ENCODE peak calls at places on chromosomes 4 and X, in nine cellular contexts. H, V, S, T, J, D, R, M and Y are unnamed samples.

GRCh38 chr4:107654694-107655093 is 65.3 kb downstream of the PAPSS1 start:
- DNase-seq in H (no peak), V (peak; percentile 46), S (no peak), T (no peak), J (no peak), D (no peak), R (no peak), M (no peak), Y (no peak)

GRCh38 chrX:9285342-9285771 is 179.5 kb upstream of the TBL1X start:
- DNase-seq in H (no peak), V (no peak), S (no peak), T (no peak), J (no peak), D (no peak), R (no peak), M (no peak), Y (peak; percentile 1)

GRCh38 chr4:52377563-52377962 is 281.5 kb downstream of the USP46 start:
- DNase-seq in H (no peak), V (no peak), S (no peak), T (no peak), J (no peak), D (no peak), R (no peak), M (no peak), Y (no peak)

GRCh38 chr4:47729086-47729763 is 108.6 kb downstream of the CORIN start:
- DNase-seq in H (no peak), V (no peak), S (no peak), T (no peak), J (no peak), D (no peak), R (no peak), M (no peak), Y (no peak)

GRCh38 chr4:98804403-98804802 is 124.5 kb downstream of the EIF4E start:
- DNase-seq in H (no peak), V (no peak), S (no peak), T (no peak), J (no peak), D (no peak), R (no peak), M (no peak), Y (no peak)

GRCh38 chr4:88033309-88033708 is 25.9 kb downstream of the PKD2 start:
- DNase-seq in H (peak; percentile 54), V (peak; percentile 72), S (peak; percentile 52), T (no peak), J (peak; percentile 60), D (no peak), R (peak; percentile 54), M (peak; percentile 61), Y (peak; percentile 19)

GRCh38 chr4:89681219-89681618 is 155.7 kb downstream of the SNCA start:
- DNase-seq in H (no peak), V (peak; percentile 1), S (no peak), T (no peak), J (no peak), D (no peak), R (no peak), M (no peak), Y (no peak)

GRCh38 chr4:8332891-8333331 is 63.4 kb downstream of the HTRA3 start:
- DNase-seq in H (no peak), V (no peak), S (no peak), T (no peak), J (no peak), D (peak; percentile 23), R (no peak), M (no peak), Y (no peak)

GRCh38 chrX:68947882-68948605 is 119.2 kb downstream of the EFNB1 start:
- DNase-seq in H (no peak), V (no peak), S (no peak), T (no peak), J (peak; percentile 13), D (no peak), R (peak; percentile 76), M (no peak), Y (no peak)

GRCh38 chrX:105910563-105911105 is 88.3 kb downstream of the NRK start:
- DNase-seq in H (no peak), V (no peak), S (no peak), T (no peak), J (no peak), D (no peak), R (no peak), M (no peak), Y (no peak)

GRCh38 chr4:179871726-179872125 is 2371.5 kb upstream of the TENM3 start:
- DNase-seq in H (no peak), V (no peak), S (no peak), T (no peak), J (no peak), D (no peak), R (no peak), M (no peak), Y (no peak)

GRCh38 chr4:158371158-158371557 is 150.5 kb upstream of the RXFP1 start:
- DNase-seq in H (no peak), V (no peak), S (no peak), T (no peak), J (no peak), D (no peak), R (no peak), M (no peak), Y (no peak)

GRCh38 chrX:96688789-96689188 is 4.1 kb downstream of the DIAPH2 start:
- DNase-seq in H (no peak), V (no peak), S (no peak), T (no peak), J (no peak), D (no peak), R (no peak), M (no peak), Y (no peak)
- H3K4me3 ChIP-seq in H (no peak overlapping the region), V (no peak overlapping the region), S (no peak overlapping the region), T (no peak overlapping the region), J (no peak overlapping the region), D (no peak overlapping the region), R (no peak overlapping the region), M (no peak overlapping the region), Y (no peak overlapping the region)

GRCh38 chrX:71603618-71604017 is 14.7 kb downstream of the CXCR3 start:
- DNase-seq in H (no peak), V (no peak), S (no peak), T (no peak), J (no peak), D (no peak), R (no peak), M (no peak), Y (no peak)

GRCh38 chrX:71604141-71604540 is 14.2 kb downstream of the CXCR3 start:
- DNase-seq in H (no peak), V (no peak), S (no peak), T (no peak), J (no peak), D (no peak), R (no peak), M (no peak), Y (no peak)

GRCh38 chrX:71606536-71607216 is 11.6 kb downstream of the CXCR3 start:
- DNase-seq in H (no peak), V (no peak), S (no peak), T (no peak), J (no peak), D (no peak), R (no peak), M (no peak), Y (no peak)

GRCh38 chrX:71607488-71607887 is 10.8 kb downstream of the CXCR3 start:
- DNase-seq in H (no peak), V (no peak), S (no peak), T (no peak), J (no peak), D (no peak), R (no peak), M (no peak), Y (no peak)

DNA sequence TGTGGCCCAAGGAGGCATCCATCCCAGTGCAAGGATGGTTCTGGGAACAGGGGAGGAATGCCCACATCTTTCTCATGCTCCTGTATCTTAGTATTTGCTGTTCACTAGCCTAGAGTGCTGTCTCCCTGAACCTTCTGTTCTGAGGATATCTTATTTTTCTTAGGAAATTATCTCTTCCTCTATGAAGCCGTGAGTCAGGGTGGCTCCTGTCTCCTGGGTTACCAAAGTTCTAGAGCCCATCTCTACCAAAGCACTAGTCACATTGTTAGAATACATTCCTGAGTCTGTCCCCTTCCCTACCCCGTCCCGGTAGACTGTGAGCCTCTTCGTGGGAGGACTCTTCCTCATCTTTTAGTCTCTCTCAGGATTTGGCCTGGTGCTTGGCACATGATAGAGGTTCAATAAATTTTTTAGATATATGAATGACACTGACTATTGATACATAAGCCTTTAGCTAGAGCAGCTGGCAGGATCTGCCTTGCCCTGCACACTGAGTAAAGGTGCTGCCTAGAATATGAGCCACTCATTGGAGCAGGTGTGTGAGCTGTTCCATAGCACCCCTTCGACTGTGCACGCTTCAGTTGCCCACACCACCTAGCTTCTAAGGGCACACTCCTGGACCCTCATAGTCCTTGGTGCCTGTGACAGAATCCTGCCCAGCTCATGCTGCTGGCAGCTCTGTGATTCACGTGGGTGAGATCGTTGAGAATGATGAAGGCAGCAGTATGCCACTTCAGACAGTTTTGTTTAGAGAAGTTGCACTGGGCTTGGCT is 13.3 kb downstream of the CXCR3 start:
- DNase-seq in H (no peak), V (no peak), S (no peak), T (no peak), J (no peak), D (no peak), R (no peak), M (no peak), Y (no peak)
- H3K36me3 ChIP-seq in H (no peaks in the 10 kb centered on the region), V (peaks cover 4% of the 10 kb centered on the region), S (peaks cover 19% of the 10 kb centered on the region), T (peaks cover 17% of the 10 kb centered on the region), J (no peaks in the 10 kb centered on the region), D (peaks cover 4% of the 10 kb centered on the region), R (peaks cover 27% of the 10 kb centered on the region), M (peaks cover 2% of the 10 kb centered on the region), Y (peaks cover 27% of the 10 kb centered on the region)

GRCh38 chr4:154329939-154330338 is 161.7 kb downstream of the DCHS2 start:
- DNase-seq in H (no peak), V (no peak), S (no peak), T (no peak), J (no peak), D (no peak), R (no peak), M (no peak), Y (no peak)

GRCh38 chr4:154328030-154328429 is 163.6 kb downstream of the DCHS2 start:
- DNase-seq in H (no peak), V (no peak), S (no peak), T (no peak), J (no peak), D (no peak), R (no peak), M (no peak), Y (no peak)

GRCh38 chr4:154329268-154329858 is 162.2 kb downstream of the DCHS2 start:
- DNase-seq in H (no peak), V (peak; percentile 49), S (no peak), T (no peak), J (no peak), D (no peak), R (no peak), M (no peak), Y (no peak)

GRCh38 chr4:154335588-154335987 is 156.0 kb downstream of the DCHS2 start:
- DNase-seq in H (no peak), V (no peak), S (no peak), T (no peak), J (no peak), D (no peak), R (no peak), M (no peak), Y (no peak)

GRCh38 chr4:154332681-154333421 is 158.7 kb downstream of the DCHS2 start:
- DNase-seq in H (peak; percentile 5), V (peak; percentile 48), S (no peak), T (peak; percentile 1), J (peak; percentile 20), D (peak; percentile 31), R (peak; percentile 43), M (peak; percentile 20), Y (peak; percentile 52)
- H3K4me3 ChIP-seq in H (peak overlapping the region; percentile 13), V (peak overlapping the region; percentile 20), S (peak overlapping the region; percentile 25), T (peak overlapping the region; percentile 27), J (peak overlapping the region; percentile 19), D (no peak overlapping the region), R (peak overlapping the region; percentile 10), M (no peak overlapping the region), Y (peak overlapping the region; percentile 53)

GRCh38 chr4:53380221-53380620 is 2.8 kb downstream of the FIP1L1 start:
- DNase-seq in H (no peak), V (no peak), S (no peak), T (no peak), J (no peak), D (no peak), R (no peak), M (no peak), Y (no peak)
- H3K36me3 ChIP-seq in H (no peaks in the 10 kb centered on the region), V (peaks cover 24% of the 10 kb centered on the region), S (peaks cover 19% of the 10 kb centered on the region), T (peaks cover 27% of the 10 kb centered on the region), J (no peaks in the 10 kb centered on the region), D (no peaks in the 10 kb centered on the region), R (peaks cover 38% of the 10 kb centered on the region), M (peaks cover 5% of the 10 kb centered on the region), Y (peaks cover 8% of the 10 kb centered on the region)